ENCODE peak calls at places on chromosomes 13 and 19, in four cellular contexts. O is stomach, E is suprapubic skin, Y is heart left ventricle. W is an unnamed sample.

GRCh38 chr19:50378863-50379236 is 2.6 kb downstream of the NR1H2 start:
- DNase-seq in O (no peak), E (no peak), Y (no peak), W (no peak)

GRCh38 chr13:30892966-30893365 is 13.1 kb upstream of the MEDAG start:
- DNase-seq in O (no peak), E (peak; percentile 87), Y (no peak), W (peak; percentile 65)

GRCh38 chr13:39676315-39676876 is 20.9 kb downstream of the COG6 start:
- DNase-seq in O (no peak), E (no peak), Y (no peak), W (no peak)

GRCh38 chr19:29976151-29976943 is 34.3 kb downstream of the URI1 start:
- DNase-seq in O (no peak), E (no peak), Y (no peak), W (no peak)

GRCh38 chr13:50340146-50340545 is 324.9 kb downstream of the KCNRG start:
- DNase-seq in O (no peak), E (no peak), Y (no peak), W (no peak)

GRCh38 chr13:114142640-114143490 is 10.4 kb upstream of the RASA3 start:
- DNase-seq in O (peak; percentile 63), E (peak; percentile 62), Y (peak; percentile 35), W (no peak)

GRCh38 chr19:4690362-4690761 is 20.2 kb upstream of the MYDGF start:
- DNase-seq in O (no peak), E (no peak), Y (no peak), W (no peak)

GRCh38 chr13:100301418-100301817 is 212.5 kb downstream of the PCCA start:
- DNase-seq in O (no peak), E (no peak), Y (no peak), W (no peak)

GRCh38 chr13:50594276-50594970 is 249.1 kb downstream of the DLEU7 start:
- DNase-seq in O (no peak), E (no peak), Y (no peak), W (no peak)

GRCh38 chr13:72643339-72643989 is 84.0 kb downstream of the MZT1 start:
- DNase-seq in O (peak; percentile 29), E (no peak), Y (no peak), W (no peak)

GRCh38 chr19:5976768-5977167 is 1.2 kb downstream of the RANBP3 start:
- DNase-seq in O (no peak), E (no peak), Y (no peak), W (no peak)

GRCh38 chr13:33207616-33207964 is 78.0 kb downstream of the STARD13 start:
- DNase-seq in O (no peak), E (peak; percentile 76), Y (no peak), W (no peak)

GRCh38 chr13:100512422-100512821 is 76.2 kb downstream of the GGACT start:
- DNase-seq in O (no peak), E (no peak), Y (no peak), W (no peak)

GRCh38 chr13:77016241-77016812 is 10.6 kb downstream of the FBXL3 start:
- DNase-seq in O (no peak), E (no peak), Y (no peak), W (no peak)

GRCh38 chr13:92197669-92198068 is 799.2 kb downstream of the GPC5 start:
- DNase-seq in O (no peak), E (no peak), Y (no peak), W (no peak)

GRCh38 chr19:10551698-10552301 is 8.1 kb downstream of the ATG4D start:
- DNase-seq in O (peak; percentile 32), E (no peak), Y (no peak), W (no peak)
- TF ChIP-seq POLR2A in O (no peak), E (no peak), Y (no peak), W (no peak)

GRCh38 chr13:20160346-20161274 is at the start of gene GJA3:
- DNase-seq in O (no peak), E (no peak), Y (peak; percentile 71), W (no peak)

GRCh38 chr13:20159646-20160345 is 1.1 kb downstream of the GJA3 start:
- DNase-seq in O (no peak), E (no peak), Y (no peak), W (no peak)

GRCh38 chr13:20161951-20162300 is 1.1 kb upstream of the GJA3 start:
- DNase-seq in O (no peak), E (no peak), Y (no peak), W (no peak)

GRCh38 chr13:20157387-20157786 is 3.5 kb downstream of the GJA3 start:
- DNase-seq in O (no peak), E (no peak), Y (no peak), W (no peak)

DNA sequence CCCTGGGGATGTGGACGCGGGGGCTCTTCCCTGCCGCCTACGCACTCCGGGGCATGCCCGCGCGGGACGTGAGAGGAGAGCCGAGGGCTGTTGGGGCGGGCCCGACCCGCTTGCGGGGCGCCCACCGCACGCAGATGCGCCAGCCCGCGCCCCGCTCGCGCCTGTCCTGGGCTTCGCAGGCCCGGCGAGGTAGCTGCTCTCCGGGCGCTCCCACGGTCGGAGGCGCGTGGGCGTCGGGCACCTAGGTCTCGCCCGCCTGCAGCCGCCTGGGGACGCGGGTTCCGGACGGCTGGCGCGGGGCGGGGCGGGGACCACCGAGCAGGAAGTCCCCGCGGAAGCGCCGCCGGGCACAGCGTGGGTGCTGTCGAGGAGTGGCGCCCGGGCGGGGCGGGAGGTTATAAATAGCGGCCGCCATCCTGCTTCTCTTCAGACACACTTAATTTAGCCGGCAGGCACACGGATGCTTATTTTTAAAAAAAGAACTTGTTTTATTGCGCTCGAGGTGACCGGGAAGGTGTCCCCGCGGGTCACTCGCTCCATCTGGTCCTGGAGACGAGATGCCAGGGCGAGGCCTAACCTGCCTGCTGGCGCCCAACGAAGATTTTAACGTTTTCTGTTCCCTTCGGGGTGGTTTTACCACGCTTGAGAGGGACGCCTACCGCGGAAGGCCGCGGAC is 561 bp upstream of the GJA3 start:
- DNase-seq in O (no peak), E (no peak), Y (peak; percentile 54), W (no peak)
- H3K4me3 ChIP-seq in O (peak overlapping the region; percentile 36), E (peak overlapping the region; percentile 55), Y (peak overlapping the region; percentile 67), W (peak overlapping the region; percentile 25)

GRCh38 chr19:10747674-10748073 is 29.8 kb downstream of the DNM2 start:
- DNase-seq in O (no peak), E (no peak), Y (no peak), W (no peak)

GRCh38 chr19:10744848-10745293 is 27.0 kb downstream of the DNM2 start:
- DNase-seq in O (peak; percentile 44), E (no peak), Y (no peak), W (no peak)

GRCh38 chr19:10748924-10749434 is 31.1 kb downstream of the DNM2 start:
- DNase-seq in O (peak; percentile 97), E (no peak), Y (no peak), W (no peak)

GRCh38 chr19:10748195-10748923 is 30.5 kb downstream of the DNM2 start:
- DNase-seq in O (no peak), E (no peak), Y (no peak), W (no peak)

DNA sequence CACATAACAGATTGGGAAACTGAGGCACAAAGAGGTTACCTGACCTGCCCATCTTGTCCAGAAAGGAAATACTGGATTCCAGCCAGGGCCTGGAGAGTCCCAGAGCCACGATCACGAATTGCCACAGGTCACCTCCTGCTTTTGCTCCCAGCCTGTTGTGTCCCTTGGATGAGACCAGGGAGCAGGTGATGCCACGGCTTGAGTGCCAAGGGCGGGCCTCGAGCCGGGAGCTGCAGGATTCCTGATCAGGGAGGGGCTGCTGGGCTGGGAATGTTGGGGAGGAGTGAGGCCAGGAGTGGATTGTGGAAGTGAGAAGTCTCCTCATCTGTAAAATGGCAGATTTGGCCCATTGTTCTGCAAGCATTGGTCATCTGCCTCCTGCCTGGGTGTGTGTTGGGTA is 29.4 kb downstream of the DNM2 start:
- DNase-seq in O (peak; percentile 58), E (no peak), Y (no peak), W (no peak)
- TF ChIP-seq POLR2A in O (no peak), E (no peak), Y (no peak), W (no peak)

GRCh38 chr13:110509971-110510786 is 51.3 kb downstream of the RAB20 start:
- DNase-seq in O (no peak), E (no peak), Y (peak; percentile 47), W (no peak)
- H3K4me3 ChIP-seq in O (no peak overlapping the region), E (no peak overlapping the region), Y (no peak overlapping the region), W (no peak overlapping the region)

GRCh38 chr19:9431475-9431874 is 3.9 kb downstream of the ZNF266 start:
- DNase-seq in O (no peak), E (no peak), Y (peak; percentile 25), W (no peak)

GRCh38 chr19:9430444-9430843 is 4.9 kb downstream of the ZNF266 start:
- DNase-seq in O (no peak), E (no peak), Y (no peak), W (no peak)

GRCh38 chr19:9436358-9436757 is 985 bp upstream of the ZNF266 start:
- DNase-seq in O (no peak), E (no peak), Y (no peak), W (no peak)

DNA sequence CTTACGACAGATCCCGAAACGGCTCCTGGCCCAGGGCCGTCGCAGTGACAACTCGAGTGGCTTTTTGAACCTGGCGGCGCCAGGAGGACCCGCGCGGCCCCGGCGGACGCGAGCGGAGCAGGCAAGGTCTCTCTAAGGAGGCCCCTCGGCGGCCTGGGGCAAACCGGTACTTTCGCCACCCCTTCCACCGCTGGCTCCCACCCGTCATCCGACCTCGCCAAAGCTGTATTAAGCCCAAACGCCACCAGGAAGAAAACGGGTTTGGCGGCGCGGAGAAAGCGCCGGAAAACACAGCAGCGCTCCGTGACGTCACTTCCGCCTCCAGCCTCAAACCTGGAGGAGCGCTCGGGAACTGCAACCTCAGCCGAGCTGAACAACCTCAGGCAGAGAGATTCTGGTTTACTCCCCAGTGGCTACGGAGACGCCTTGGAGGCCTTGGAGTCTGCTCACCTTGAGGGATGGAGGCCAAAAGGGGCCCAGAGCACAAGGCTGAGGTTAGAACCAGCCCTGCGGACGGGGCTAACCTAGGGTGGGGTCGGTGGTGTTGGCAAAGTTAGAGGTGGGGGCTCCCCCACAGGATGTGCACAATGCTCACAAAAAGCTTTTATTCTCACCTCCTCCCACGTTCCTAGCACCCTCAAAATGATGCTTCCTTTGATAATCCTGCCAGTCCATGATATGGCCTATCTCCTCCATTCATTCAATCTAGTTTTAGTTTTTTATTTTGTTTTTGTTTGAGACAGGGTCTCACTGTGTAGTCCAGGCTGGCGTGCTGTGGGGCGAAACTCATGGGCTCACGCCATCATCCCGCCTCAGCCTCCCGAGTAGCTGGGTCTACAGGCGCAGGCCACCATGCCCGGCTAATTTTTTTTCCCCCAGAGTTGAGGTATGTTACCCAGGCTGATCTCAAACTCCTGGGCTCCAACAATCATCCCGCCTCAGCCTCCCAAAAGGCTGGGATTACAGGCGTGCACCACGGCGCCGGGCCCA is at the start of gene ZNF266:
- DNase-seq in O (peak; percentile 91), E (peak; percentile 93), Y (peak; percentile 90), W (peak; percentile 86)
- TF ChIP-seq POLR2A in O (no peak), E (no peak), Y (peak; percentile 46), W (no peak)

GRCh38 chr19:1262687-1263123 is 6.4 kb upstream of the CIRBP start:
- DNase-seq in O (no peak), E (no peak), Y (no peak), W (no peak)
- H3K4me3 ChIP-seq in O (no peak overlapping the region), E (peak overlapping the region; percentile 59), Y (peak overlapping the region; percentile 74), W (no peak overlapping the region)

DNA sequence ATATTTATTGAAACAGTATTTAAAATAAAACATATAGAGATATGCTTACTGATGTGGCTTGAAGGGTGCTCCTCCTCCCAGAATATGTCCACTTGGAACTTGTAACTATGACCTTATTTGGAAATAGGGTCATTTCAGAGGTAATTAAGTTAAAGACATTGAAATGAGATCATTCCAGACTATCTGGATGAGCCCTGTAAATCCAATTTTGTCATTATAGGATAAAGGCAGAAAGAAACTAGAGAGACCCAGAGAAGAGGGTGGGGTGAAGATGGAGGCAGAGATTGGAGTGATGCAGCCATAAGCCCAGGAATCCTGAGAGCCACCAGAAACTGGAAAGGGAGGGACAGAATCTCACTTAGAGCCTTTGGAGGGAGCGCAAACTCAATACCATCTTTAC is 243.2 kb downstream of the OXGR1 start:
- DNase-seq in O (no peak), E (no peak), Y (no peak), W (no peak)
- TF ChIP-seq POLR2A in O (no peak), E (no peak), Y (no peak), W (no peak)

W was measured in lower leg skin.